ENCODE peak calls at places on chromosome 1, in five cellular contexts. One of them, this sample, is unnamed.

GRCh38 chr1:118366296-118366695 is 181.3 kb upstream of the SPAG17 start:
- DNase-seq in H9: no peak
- DNase-seq in H1: no peak
- DNase-seq in trophoblast cell: peak
- DNase-seq in neuronal stem cell: no peak
- DNase-seq in this sample: no peak

GRCh38 chr1:205535866-205536758 is 31.6 kb downstream of the CDK18 start:
- DNase-seq in H9: peak
- DNase-seq in trophoblast cell: no peak
- DNase-seq in H1: no peak
- DNase-seq in neuronal stem cell: no peak
- DNase-seq in this sample: no peak

GRCh38 chr1:55363261-55363660 is 148.1 kb upstream of the USP24 start:
- DNase-seq in H9: no peak
- DNase-seq in trophoblast cell: no peak
- DNase-seq in neuronal stem cell: no peak
- DNase-seq in H1: no peak
- DNase-seq in this sample: peak

GRCh38 chr1:87778896-87779295 is 450.2 kb downstream of the LMO4 start:
- DNase-seq in trophoblast cell: no peak
- DNase-seq in neuronal stem cell: no peak
- DNase-seq in H9: no peak
- DNase-seq in H1: no peak
- DNase-seq in this sample: no peak

GRCh38 chr1:4825841-4826450 is 171.5 kb downstream of the AJAP1 start:
- DNase-seq in H1: peak
- DNase-seq in trophoblast cell: peak
- DNase-seq in neuronal stem cell: peak
- DNase-seq in H9: peak
- DNase-seq in this sample: no peak

GRCh38 chr1:117562581-117563491 is 43.0 kb upstream of the TENT5C start:
- DNase-seq in trophoblast cell: no peak
- DNase-seq in H1: no peak
- DNase-seq in H9: no peak
- DNase-seq in neuronal stem cell: no peak
- DNase-seq in this sample: no peak

GRCh38 chr1:32111789-32112188 is 3.9 kb downstream of the KPNA6 start:
- DNase-seq in H9: no peak
- DNase-seq in trophoblast cell: no peak
- DNase-seq in H1: no peak
- DNase-seq in neuronal stem cell: no peak
- DNase-seq in this sample: no peak

GRCh38 chr1:89298461-89298860 is 25.8 kb upstream of the GBP5 start:
- DNase-seq in trophoblast cell: no peak
- DNase-seq in neuronal stem cell: no peak
- DNase-seq in H9: no peak
- DNase-seq in H1: no peak
- DNase-seq in this sample: no peak

GRCh38 chr1:62194651-62195282 is at the start of gene L1TD1:
- DNase-seq in H9: peak
- DNase-seq in trophoblast cell: peak
- DNase-seq in neuronal stem cell: peak
- DNase-seq in H1: peak
- DNase-seq in this sample: no peak

GRCh38 chr1:184060316-184060715 is 8.8 kb downstream of the TSEN15 start:
- DNase-seq in H9: no peak
- DNase-seq in neuronal stem cell: no peak
- DNase-seq in H1: no peak
- DNase-seq in trophoblast cell: no peak
- DNase-seq in this sample: peak

GRCh38 chr1:81880781-81881180 is 80.0 kb downstream of the ADGRL2 start:
- DNase-seq in neuronal stem cell: no peak
- DNase-seq in H9: no peak
- DNase-seq in H1: no peak
- DNase-seq in trophoblast cell: no peak
- DNase-seq in this sample: no peak
- H2BK12ac ChIP-seq in neuronal stem cell: no peak
- H2BK12ac ChIP-seq in H9: no peak
- H2BK12ac ChIP-seq in H1: no peak
- H2BK12ac ChIP-seq in trophoblast cell: no peak
- H2BK12ac ChIP-seq in this sample: no peak

DNA sequence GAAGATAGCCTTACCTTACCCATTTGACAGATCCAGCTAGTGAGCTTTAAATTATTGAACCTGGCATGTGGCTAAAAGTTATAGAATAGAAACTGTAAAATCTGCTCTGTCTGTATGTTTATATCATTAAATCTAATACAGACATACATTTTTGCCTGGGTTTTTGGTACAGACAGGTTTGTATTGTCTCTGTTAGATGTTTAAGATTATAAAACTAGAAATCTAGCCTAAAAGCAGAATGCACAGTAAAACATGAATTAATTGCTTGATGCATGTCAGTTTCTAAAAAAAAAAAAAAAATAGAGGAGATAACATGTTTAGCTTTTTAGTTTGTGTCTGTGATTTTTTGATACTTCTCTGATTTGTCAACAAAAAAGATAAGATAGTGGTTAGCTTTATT is 477.6 kb upstream of the LRRC7 start:
- DNase-seq in H1: no peak
- DNase-seq in trophoblast cell: no peak
- DNase-seq in neuronal stem cell: no peak
- DNase-seq in H9: no peak
- DNase-seq in this sample: no peak
- H2AFZ ChIP-seq in H1: no peak
- H2AFZ ChIP-seq in trophoblast cell: no peak
- H2AFZ ChIP-seq in neuronal stem cell: no peak
- H2AFZ ChIP-seq in H9: no peak
- H2AFZ ChIP-seq in this sample: no peak

GRCh38 chr1:35835398-35835797 is 27.6 kb downstream of the AGO4 start:
- DNase-seq in H9: no peak
- DNase-seq in H1: no peak
- DNase-seq in trophoblast cell: no peak
- DNase-seq in neuronal stem cell: no peak
- DNase-seq in this sample: no peak
- H3K9ac ChIP-seq in H9: no peak
- H3K9ac ChIP-seq in H1: no peak
- H3K9ac ChIP-seq in trophoblast cell: no peak
- H3K9ac ChIP-seq in neuronal stem cell: no peak
- H3K9ac ChIP-seq in this sample: no peak

DNA sequence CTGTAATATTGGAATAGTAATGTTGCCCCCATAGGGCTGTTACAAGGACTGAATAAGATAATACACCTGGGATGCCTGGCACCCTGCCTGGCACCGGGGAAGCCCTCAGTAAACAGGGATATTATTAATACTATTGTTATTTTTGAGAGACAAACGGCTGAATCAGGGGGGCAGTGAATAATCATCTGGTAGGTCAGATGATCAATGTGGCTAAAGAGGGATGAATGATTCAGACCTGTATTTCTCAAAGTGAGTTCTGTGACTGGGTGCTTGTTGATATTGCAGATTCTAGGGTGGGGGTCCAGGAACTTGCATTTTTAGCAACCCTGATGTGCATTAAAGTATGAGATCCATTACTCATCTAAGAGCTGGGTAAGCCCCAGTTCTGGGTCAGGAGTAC is 46.2 kb upstream of the BCL10 start:
- DNase-seq in H1: no peak
- DNase-seq in neuronal stem cell: no peak
- DNase-seq in H9: no peak
- DNase-seq in trophoblast cell: no peak
- DNase-seq in this sample: no peak
- H2BK12ac ChIP-seq in H1: no peak
- H2BK12ac ChIP-seq in neuronal stem cell: no peak
- H2BK12ac ChIP-seq in H9: no peak
- H2BK12ac ChIP-seq in trophoblast cell: no peak
- H2BK12ac ChIP-seq in this sample: no peak

This sample was measured in mesenchymal stem cell.